ENCODE peak calls at places on chromosome 13, in eight cellular contexts. X, Z, E, O, H, M, F and I are unnamed samples.

GRCh38 chr13:60627071-60627686 is 230.2 kb downstream of the TDRD3 start:
- DNase-seq in Z (no peak), E (no peak), F (no peak), M (no peak), X (no peak), O (peak), H (no peak), I (no peak)

GRCh38 chr13:28492527-28493367 is 2.2 kb downstream of the FLT1 start:
- DNase-seq in H (no peak), Z (no peak), O (no peak), M (no peak), E (no peak), F (no peak), X (no peak), I (no peak)

GRCh38 chr13:26721251-26721939 is 39.2 kb downstream of the GPR12 start:
- DNase-seq in F (no peak), M (no peak), H (peak), Z (no peak), X (no peak), E (peak), O (no peak), I (peak)

GRCh38 chr13:75480691-75481175 is 1.2 kb downstream of the TBC1D4 start:
- DNase-seq in M (peak), F (peak), Z (peak), E (peak), O (peak), X (peak), H (no peak), I (peak)

GRCh38 chr13:48158915-48159314 is 64.0 kb upstream of the MED4 start:
- DNase-seq in F (no peak), O (no peak), Z (no peak), M (no peak), H (no peak), X (no peak), E (no peak), I (no peak)

GRCh38 chr13:104641309-104641708 is 1575.1 kb upstream of the SLC10A2 start:
- DNase-seq in O (no peak), Z (no peak), M (no peak), H (no peak), X (no peak), F (no peak), E (no peak), I (no peak)

GRCh38 chr13:33251131-33251629 is 34.4 kb downstream of the STARD13 start:
- DNase-seq in E (peak), H (no peak), M (no peak), F (no peak), O (no peak), X (no peak), Z (no peak), I (no peak)

GRCh38 chr13:91356919-91357612 is 9.6 kb downstream of the MIR17HG start:
- DNase-seq in M (no peak), O (no peak), F (no peak), E (no peak), Z (no peak), H (no peak), X (no peak), I (no peak)

GRCh38 chr13:24747248-24748151 is 16.5 kb upstream of the RNF17 start:
- DNase-seq in F (no peak), O (peak), H (no peak), Z (no peak), M (no peak), E (no peak), X (no peak), I (no peak)

GRCh38 chr13:112248909-112249592 is 127.1 kb upstream of the SPACA7 start:
- DNase-seq in X (no peak), M (no peak), H (no peak), E (no peak), F (peak), O (peak), Z (no peak), I (no peak)

GRCh38 chr13:59229401-59229800 is 934.3 kb downstream of the DIAPH3 start:
- DNase-seq in M (no peak), Z (no peak), F (no peak), H (no peak), O (no peak), X (no peak), E (no peak), I (no peak)

GRCh38 chr13:100130092-100130491 is 41.2 kb downstream of the PCCA start:
- DNase-seq in O (no peak), H (no peak), E (no peak), F (no peak), Z (no peak), X (no peak), M (no peak), I (peak)

GRCh38 chr13:59861676-59862075 is 302.1 kb downstream of the DIAPH3 start:
- DNase-seq in E (no peak), X (no peak), H (no peak), O (no peak), Z (no peak), M (no peak), F (no peak), I (no peak)

GRCh38 chr13:77373541-77373940 is 46.6 kb upstream of the MYCBP2 start:
- DNase-seq in H (no peak), X (no peak), M (no peak), E (no peak), Z (no peak), O (no peak), F (no peak), I (no peak)

GRCh38 chr13:52842440-52842839 is 6.0 kb downstream of the PCDH8 start:
- DNase-seq in X (no peak), M (no peak), Z (no peak), H (no peak), F (no peak), E (no peak), O (no peak), I (no peak)

GRCh38 chr13:85597790-85598500 is 201.3 kb downstream of the SLITRK6 start:
- DNase-seq in M (no peak), E (no peak), H (no peak), Z (no peak), X (no peak), F (no peak), O (no peak), I (no peak)

GRCh38 chr13:107202371-107203023 is 634.6 kb upstream of the ARGLU1 start:
- DNase-seq in M (no peak), E (no peak), H (no peak), O (no peak), Z (no peak), F (no peak), X (no peak), I (no peak)

GRCh38 chr13:99553033-99553432 is 51.8 kb downstream of the TM9SF2 start:
- DNase-seq in M (no peak), E (no peak), O (no peak), F (no peak), Z (no peak), H (no peak), X (no peak), I (no peak)

GRCh38 chr13:66154354-66154753 is 1075.8 kb downstream of the PCDH9 start:
- DNase-seq in M (no peak), H (no peak), X (no peak), F (no peak), E (no peak), O (no peak), Z (no peak), I (no peak)

GRCh38 chr13:66617786-66618185 is 612.4 kb downstream of the PCDH9 start:
- DNase-seq in M (no peak), X (no peak), F (no peak), O (no peak), E (no peak), H (no peak), Z (no peak), I (no peak)

GRCh38 chr13:23175920-23176319 is 4.9 kb upstream of the SGCG start:
- DNase-seq in Z (no peak), M (no peak), E (no peak), X (no peak), F (no peak), O (no peak), H (no peak), I (no peak)

GRCh38 chr13:111282425-111282824 is 38.0 kb upstream of the TEX29 start:
- DNase-seq in E (no peak), Z (no peak), M (no peak), H (no peak), O (no peak), X (no peak), F (no peak), I (no peak)

GRCh38 chr13:72258340-72258981 is 391.5 kb upstream of the DACH1 start:
- DNase-seq in O (peak), X (no peak), H (no peak), E (no peak), M (no peak), Z (no peak), F (no peak), I (no peak)

GRCh38 chr13:102697929-102698648 is 3.2 kb upstream of the METTL21C start:
- DNase-seq in Z (no peak), X (no peak), O (no peak), E (no peak), H (no peak), F (no peak), M (no peak), I (no peak)

GRCh38 chr13:90232291-90232690 is 1115.2 kb upstream of the MIR17HG start:
- DNase-seq in F (no peak), M (no peak), Z (no peak), O (no peak), H (no peak), X (no peak), E (no peak), I (no peak)

GRCh38 chr13:80727321-80727975 is 386.5 kb upstream of the SPRY2 start:
- DNase-seq in O (no peak), Z (no peak), E (no peak), X (no peak), M (no peak), H (no peak), F (no peak), I (no peak)

GRCh38 chr13:81017525-81018152 is 676.7 kb upstream of the SPRY2 start:
- DNase-seq in E (no peak), X (no peak), M (no peak), Z (no peak), O (no peak), F (no peak), H (no peak), I (no peak)

GRCh38 chr13:73169971-73170370 is 111.2 kb downstream of the KLF5 start:
- DNase-seq in Z (no peak), E (no peak), H (no peak), X (no peak), F (no peak), M (no peak), O (no peak), I (no peak)

GRCh38 chr13:97221989-97222700 is at the start of gene MBNL2:
- DNase-seq in H (peak), X (peak), M (peak), E (peak), Z (peak), F (peak), O (peak), I (peak)

DNA sequence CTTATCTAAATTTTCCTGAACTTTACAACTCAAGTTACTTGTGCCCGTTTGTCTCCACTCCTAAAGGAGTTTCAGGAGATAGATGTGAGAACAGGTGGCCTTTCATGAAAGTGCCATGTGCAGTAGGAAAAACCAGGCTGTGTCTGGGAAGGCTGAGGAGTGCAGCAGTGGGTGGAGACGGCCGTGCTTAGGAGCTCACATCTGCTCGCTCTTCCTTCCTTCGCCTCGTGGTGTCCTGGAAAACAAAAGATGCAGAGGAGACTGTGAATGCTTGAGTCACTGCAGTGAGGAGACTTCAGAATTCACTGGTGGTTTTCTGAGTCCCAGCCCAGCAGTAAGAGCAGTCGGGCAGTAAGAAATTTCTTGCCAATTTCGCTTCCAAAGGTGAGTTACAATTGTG is 138.4 kb upstream of the RNF113B start:
- DNase-seq in F (no peak), X (no peak), E (no peak), H (no peak), O (no peak), M (no peak), Z (no peak), I (no peak)
- H3K27ac ChIP-seq in F (no peak), X (no peak), E (no peak), H (no peak), O (no peak), M (no peak), Z (no peak), I (peak)

GRCh38 chr13:101627556-101627943 is 175.1 kb downstream of the ITGBL1 start:
- DNase-seq in E (no peak), X (no peak), Z (no peak), O (no peak), F (no peak), M (no peak), H (no peak), I (no peak)
- H3K4me3 ChIP-seq in E (peak), X (no peak), Z (peak), O (no peak), F (no peak), M (peak), H (no peak), I (peak)

GRCh38 chr13:67736646-67737420 is 506.7 kb upstream of the PCDH9 start:
- DNase-seq in E (no peak), Z (no peak), H (no peak), O (no peak), X (no peak), M (no peak), F (no peak), I (no peak)
- H3K27ac ChIP-seq in E (no peak), Z (no peak), H (no peak), O (no peak), X (no peak), M (no peak), F (no peak), I (no peak)

GRCh38 chr13:92805766-92806165 is 420.8 kb upstream of the GPC6 start:
- DNase-seq in Z (no peak), O (no peak), E (no peak), X (no peak), H (no peak), M (no peak), F (no peak), I (no peak)

GRCh38 chr13:92808007-92808406 is 418.6 kb upstream of the GPC6 start:
- DNase-seq in X (no peak), O (no peak), F (no peak), E (no peak), M (no peak), Z (no peak), H (no peak), I (no peak)

GRCh38 chr13:92807343-92807742 is 419.3 kb upstream of the GPC6 start:
- DNase-seq in M (no peak), Z (no peak), H (no peak), X (no peak), F (no peak), O (no peak), E (no peak), I (no peak)

GRCh38 chr13:92804926-92805325 is 421.7 kb upstream of the GPC6 start:
- DNase-seq in H (no peak), E (no peak), X (no peak), O (no peak), Z (no peak), M (no peak), F (no peak), I (no peak)

DNA sequence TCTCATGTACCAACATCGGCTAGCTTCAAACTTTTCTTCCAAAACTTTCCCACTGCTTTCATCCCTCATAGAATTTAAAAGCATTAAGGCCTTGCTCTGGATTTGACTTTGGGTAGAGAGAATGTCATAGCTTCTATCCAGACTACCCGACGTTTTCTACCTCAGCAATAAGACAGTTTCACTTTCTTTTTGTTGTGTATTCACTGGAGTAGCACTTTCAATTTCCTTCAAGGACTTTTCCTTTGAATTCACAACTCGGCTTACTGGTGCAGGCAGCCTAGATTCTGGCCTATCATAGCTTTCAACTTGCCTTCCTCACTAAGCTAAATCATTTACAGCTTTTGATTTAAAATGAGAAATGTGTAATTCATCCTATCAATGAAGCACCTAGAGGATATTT is 420.4 kb upstream of the GPC6 start:
- DNase-seq in H (no peak), X (no peak), E (no peak), F (no peak), M (no peak), Z (no peak), O (no peak), I (no peak)
- H3K4me3 ChIP-seq in H (peak), X (no peak), E (peak), F (peak), M (peak), Z (peak), O (no peak), I (no peak)

GRCh38 chr13:114143806-114144605 is 11.6 kb upstream of the RASA3 start:
- DNase-seq in X (no peak), Z (peak), M (peak), E (no peak), O (peak), F (peak), H (peak), I (no peak)

GRCh38 chr13:114144606-114145244 is 12.3 kb upstream of the RASA3 start:
- DNase-seq in Z (peak), F (no peak), M (no peak), X (no peak), H (peak), O (no peak), E (no peak), I (no peak)

GRCh38 chr13:114146173-114146572 is 13.8 kb upstream of the RASA3 start:
- DNase-seq in Z (no peak), H (no peak), F (peak), O (no peak), E (no peak), M (peak), X (no peak), I (no peak)

GRCh38 chr13:114145722-114146121 is 13.3 kb upstream of the RASA3 start:
- DNase-seq in O (no peak), X (no peak), F (peak), E (no peak), M (no peak), Z (no peak), H (no peak), I (no peak)

GRCh38 chr13:114145256-114145655 is 12.8 kb upstream of the RASA3 start:
- DNase-seq in O (no peak), Z (peak), F (peak), X (no peak), H (peak), M (peak), E (no peak), I (no peak)
- H3K27ac ChIP-seq in O (no peak), Z (no peak), F (no peak), X (no peak), H (no peak), M (no peak), E (no peak), I (no peak)

GRCh38 chr13:40340368-40341085 is 325.9 kb downstream of the FOXO1 start:
- DNase-seq in O (no peak), M (no peak), E (no peak), X (no peak), F (peak), H (no peak), Z (no peak), I (no peak)

GRCh38 chr13:40341086-40341471 is 325.4 kb downstream of the FOXO1 start:
- DNase-seq in Z (no peak), M (no peak), E (no peak), H (no peak), X (no peak), O (no peak), F (no peak), I (no peak)

GRCh38 chr13:40342901-40343300 is 323.5 kb downstream of the FOXO1 start:
- DNase-seq in H (no peak), X (no peak), M (no peak), Z (no peak), F (no peak), O (no peak), E (no peak), I (no peak)

GRCh38 chr13:40342461-40342860 is 324.0 kb downstream of the FOXO1 start:
- DNase-seq in O (peak), X (no peak), M (no peak), Z (no peak), F (no peak), E (no peak), H (no peak), I (no peak)

DNA sequence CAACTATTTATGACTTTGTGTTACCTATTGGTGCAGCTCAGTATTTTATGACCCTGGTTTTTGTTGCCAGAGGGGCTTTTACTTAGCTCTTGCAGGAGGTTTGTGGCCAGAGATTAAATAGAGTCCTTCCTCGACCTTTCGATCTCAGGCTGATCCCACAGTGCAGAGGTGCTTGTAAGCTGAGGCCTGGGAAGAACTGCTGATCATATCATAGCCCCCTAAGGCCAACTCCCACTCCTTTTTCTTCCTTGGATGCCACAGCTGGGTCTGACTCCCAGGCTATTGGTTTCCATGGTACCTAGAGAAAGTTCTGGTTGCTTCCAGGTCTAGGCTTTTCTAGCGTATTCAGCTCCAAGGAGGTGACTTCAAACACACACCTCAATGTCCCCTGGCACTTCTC is 324.9 kb downstream of the FOXO1 start:
- DNase-seq in X (no peak), F (no peak), O (peak), H (no peak), Z (no peak), E (no peak), M (no peak), I (no peak)
- H3K4me3 ChIP-seq in X (no peak), F (no peak), O (no peak), H (no peak), Z (no peak), E (no peak), M (no peak), I (no peak)

GRCh38 chr13:110010433-110011135 is 224.2 kb upstream of the IRS2 start:
- DNase-seq in E (no peak), M (no peak), F (no peak), X (no peak), H (no peak), O (no peak), Z (no peak), I (no peak)

GRCh38 chr13:110014719-110015118 is 228.3 kb upstream of the IRS2 start:
- DNase-seq in H (no peak), O (no peak), X (no peak), E (no peak), F (no peak), Z (no peak), M (no peak), I (no peak)

GRCh38 chr13:110015253-110015652 is 228.9 kb upstream of the IRS2 start:
- DNase-seq in M (no peak), E (no peak), F (peak), Z (no peak), X (no peak), O (no peak), H (no peak), I (no peak)

GRCh38 chr13:110008816-110009215 is 222.4 kb upstream of the IRS2 start:
- DNase-seq in X (no peak), H (no peak), E (no peak), F (no peak), Z (no peak), O (no peak), M (no peak), I (no peak)

DNA sequence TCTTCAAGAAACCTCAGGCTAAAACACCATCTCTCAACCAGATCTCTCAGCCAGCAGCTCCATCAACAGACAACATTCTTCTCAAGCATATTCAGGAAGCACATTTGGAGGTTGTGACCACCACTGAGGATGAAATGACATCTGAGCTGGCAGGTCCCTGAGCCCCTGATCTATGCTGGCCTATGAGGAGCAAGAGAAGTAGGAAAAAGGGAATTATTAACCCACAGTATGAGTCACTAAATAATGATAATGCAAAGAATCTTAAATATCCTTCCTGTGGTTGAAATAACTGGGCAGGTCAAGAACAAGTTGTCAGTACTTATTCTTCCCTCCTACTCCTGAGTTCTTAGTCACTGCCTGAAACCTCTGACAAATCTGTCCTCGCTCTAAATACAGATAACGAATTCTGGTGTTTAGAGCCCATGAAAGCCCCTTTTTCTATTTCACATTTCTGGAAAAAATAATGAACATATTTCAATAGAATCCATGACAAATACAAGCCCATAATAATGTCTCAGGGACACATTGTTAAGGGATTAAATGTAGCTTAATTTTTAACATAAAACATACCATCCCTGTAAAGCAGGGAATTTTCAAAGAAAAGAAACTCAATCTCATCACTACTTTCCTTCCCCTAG is 225.8 kb upstream of the IRS2 start:
- DNase-seq in O (no peak), H (no peak), E (no peak), X (no peak), M (no peak), F (no peak), Z (no peak), I (no peak)
- H3K27ac ChIP-seq in O (no peak), H (no peak), E (no peak), X (no peak), M (no peak), F (no peak), Z (no peak), I (no peak)